ENCODE peak calls at places on chromosomes 3 and 15, in seven cellular contexts. Z, Y, B, V, M, P and H are unnamed samples.

GRCh38 chr3:124878561-124879394 is 8.4 kb downstream of the ITGB5 start:
- DNase-seq in Z (peak; percentile 38), Y (peak; percentile 89), B (peak; percentile 93), V (no peak), M (no peak), P (no peak), H (no peak)

GRCh38 chr3:53941174-53941573 is 49.5 kb upstream of the SELENOK start:
- DNase-seq in Z (no peak), Y (no peak), B (no peak), V (no peak), M (no peak), P (no peak), H (no peak)

GRCh38 chr3:51688206-51688600 is 17.2 kb downstream of the TEX264 start:
- DNase-seq in Z (no peak), Y (no peak), B (no peak), V (no peak), M (no peak), P (no peak), H (no peak)

GRCh38 chr3:69058180-69058946 is 6.2 kb upstream of the TMF1 start:
- DNase-seq in Z (no peak), Y (no peak), B (no peak), V (no peak), M (no peak), P (no peak), H (no peak)

GRCh38 chr3:46970391-46971091 is 6.0 kb downstream of the CCDC12 start:
- DNase-seq in Z (no peak), Y (no peak), B (peak; percentile 96), V (no peak), M (no peak), P (no peak), H (no peak)

GRCh38 chr15:51649659-51650521 is 27.3 kb upstream of the DMXL2 start:
- DNase-seq in Z (peak; percentile 47), Y (peak; percentile 71), B (peak; percentile 68), V (peak; percentile 30), M (peak; percentile 71), P (peak; percentile 63), H (no peak)

GRCh38 chr15:31067890-31068603 is 33.5 kb downstream of the TRPM1 start:
- DNase-seq in Z (no peak), Y (no peak), B (no peak), V (no peak), M (no peak), P (no peak), H (no peak)

GRCh38 chr3:51371943-51372557 is 13.0 kb upstream of the MANF start:
- DNase-seq in Z (peak; percentile 27), Y (peak; percentile 51), B (peak; percentile 55), V (peak; percentile 77), M (peak; percentile 56), P (no peak), H (peak; percentile 73)

GRCh38 chr3:121648219-121648958 is 12.3 kb downstream of the HCLS1 start:
- DNase-seq in Z (no peak), Y (no peak), B (no peak), V (no peak), M (no peak), P (no peak), H (no peak)

GRCh38 chr3:42159706-42160472 is 68.7 kb downstream of the TRAK1 start:
- DNase-seq in Z (peak; percentile 64), Y (peak; percentile 59), B (peak; percentile 77), V (peak; percentile 87), M (peak; percentile 86), P (no peak), H (peak; percentile 82)

GRCh38 chr3:38579146-38579545 is 70.3 kb downstream of the SCN5A start:
- DNase-seq in Z (no peak), Y (no peak), B (peak; percentile 18), V (no peak), M (peak; percentile 78), P (no peak), H (no peak)

GRCh38 chr3:162122405-162122804 is 625.8 kb downstream of the OTOL1 start:
- DNase-seq in Z (no peak), Y (no peak), B (no peak), V (no peak), M (no peak), P (no peak), H (no peak)
- TF ChIP-seq YY1 in Z (no peak), Y (no peak), B (no peak), V (no peak), M (no peak), P (no peak), H (no peak)

DNA sequence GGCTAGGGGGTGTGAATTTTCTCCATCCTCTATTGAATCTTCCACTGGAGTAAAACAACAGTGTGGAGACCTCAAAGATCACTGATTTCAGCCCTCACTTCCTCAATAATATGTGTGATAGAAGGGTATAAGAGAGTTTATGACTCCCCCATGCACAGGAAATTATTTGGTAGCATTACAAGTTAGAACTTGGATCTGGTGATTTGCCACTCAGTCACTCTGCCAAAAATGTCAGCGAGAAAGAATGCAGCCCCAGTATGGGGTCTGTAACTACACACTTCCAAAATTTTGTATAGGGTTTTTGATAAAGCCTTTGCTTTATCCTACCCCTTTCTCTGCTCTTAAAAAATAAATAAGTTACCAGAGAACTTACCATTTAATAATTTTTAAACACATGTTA is 81.0 kb upstream of the KCNMB2 start:
- DNase-seq in Z (no peak), Y (no peak), B (no peak), V (no peak), M (no peak), P (no peak), H (no peak)
- TF ChIP-seq YY1 in Z (no peak), Y (no peak), B (no peak), V (no peak), M (no peak), P (no peak), H (no peak)

GRCh38 chr3:153144779-153145178 is 17.2 kb upstream of the RAP2B start:
- DNase-seq in Z (no peak), Y (no peak), B (no peak), V (no peak), M (no peak), P (no peak), H (no peak)
- TF ChIP-seq YY1 in Z (no peak), Y (no peak), B (no peak), V (no peak), M (no peak), P (no peak), H (no peak)

GRCh38 chr3:55406666-55407425 is 80.3 kb downstream of the WNT5A start:
- DNase-seq in Z (no peak), Y (no peak), B (no peak), V (no peak), M (no peak), P (no peak), H (no peak)
- TF ChIP-seq YY1 in Z (no peak), Y (no peak), B (no peak), V (no peak), M (no peak), P (no peak), H (no peak)

GRCh38 chr3:16455001-16455400 is 58.5 kb downstream of the RFTN1 start:
- DNase-seq in Z (no peak), Y (no peak), B (no peak), V (no peak), M (no peak), P (no peak), H (no peak)
- TF ChIP-seq YY1 in Z (no peak), Y (no peak), B (no peak), V (no peak), M (no peak), P (no peak), H (no peak)

DNA sequence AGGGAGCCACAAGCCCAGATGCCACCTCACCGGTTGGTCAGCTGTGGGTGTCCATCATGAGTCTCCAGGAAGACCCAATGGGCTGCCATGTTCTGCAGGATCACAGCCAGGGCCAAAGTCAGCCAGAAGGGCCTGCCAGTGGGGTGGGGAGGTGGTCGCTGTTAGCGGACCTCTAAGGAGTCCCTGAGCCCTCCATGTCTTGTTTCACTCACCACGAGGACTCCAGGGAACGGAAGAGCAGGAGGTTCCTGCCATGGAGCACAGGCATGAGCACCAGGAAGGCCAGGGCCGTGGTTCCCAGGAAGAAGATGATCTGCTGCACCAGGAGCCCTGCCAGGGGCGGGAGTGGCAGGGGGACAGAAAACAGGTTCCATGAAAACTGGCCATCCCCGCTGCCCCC is 8.6 kb downstream of the ISLR start:
- DNase-seq in Z (no peak), Y (no peak), B (no peak), V (no peak), M (no peak), P (no peak), H (no peak)
- TF ChIP-seq YY1 in Z (no peak), Y (no peak), B (no peak), V (no peak), M (no peak), P (no peak), H (no peak)

DNA sequence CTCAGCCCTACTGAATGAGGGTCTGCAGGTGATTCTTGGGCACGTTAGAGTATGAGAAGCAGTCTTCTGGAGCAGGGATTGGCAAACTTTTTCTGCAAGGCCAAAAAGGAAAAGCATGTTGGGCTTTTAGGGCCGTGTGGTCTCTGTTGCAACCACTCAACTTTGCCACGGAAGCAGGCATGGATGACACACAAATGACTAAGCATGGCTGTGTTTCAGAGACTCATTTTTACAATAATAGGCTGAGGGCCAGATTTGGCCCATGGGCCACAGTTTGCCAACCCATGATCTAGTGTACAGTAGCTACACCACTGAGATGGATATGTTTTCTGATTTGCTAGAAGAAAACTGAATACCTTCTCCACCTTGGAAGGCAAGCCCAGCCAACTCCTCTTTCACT is 66.1 kb upstream of the PRICKLE2 start:
- DNase-seq in Z (no peak), Y (no peak), B (no peak), V (no peak), M (no peak), P (no peak), H (no peak)
- TF ChIP-seq YY1 in Z (no peak), Y (no peak), B (no peak), V (no peak), M (no peak), P (no peak), H (no peak)